ENCODE peak calls at places on chromosomes 7 and 10, in ten cellular contexts. T is NCI-H748 treated with DMSO at 0.1 percent for 48 hours, G is left cardiac atrium, M is foreskin fibroblast, N is Caki2, C is iris pigment epithelial cell, V is AG20443, P is AG04450, L is T follicular helper cell, Q is skeletal muscle cell. W is an unnamed sample.
A peak's percentile ranks its signal among the peaks of the same experiment; 100 is the strongest.

GRCh38 chr7:152479595-152479994 is 43.8 kb upstream of the KMT2C start:
- DNase-seq in T (no peak), G (no peak), M (no peak), N (no peak), C (no peak), V (no peak), P (no peak), L (no peak), Q (no peak), W (no peak)

GRCh38 chr7:4808565-4808964 is 33.1 kb downstream of the AP5Z1 start:
- DNase-seq in T (no peak), G (no peak), M (no peak), N (no peak), C (no peak), V (no peak), P (no peak), L (no peak), Q (no peak), W (no peak)

GRCh38 chr10:60937784-60938654 is 6.0 kb downstream of the RHOBTB1 start:
- DNase-seq in T (no peak), G (no peak), M (peak; percentile 56), N (peak; percentile 65), C (peak; percentile 89), V (peak; percentile 28), P (no peak), L (no peak), Q (no peak), W (no peak)

GRCh38 chr10:121088524-121088923 is 237.4 kb downstream of the WDR11 start:
- DNase-seq in T (peak; percentile 5), G (no peak), M (no peak), N (peak; percentile 21), C (peak; percentile 3), V (no peak), P (no peak), L (no peak), Q (no peak), W (no peak)

GRCh38 chr7:64887756-64888508 is 15.1 kb upstream of the ZNF273 start:
- DNase-seq in T (no peak), G (peak; percentile 55), M (no peak), N (no peak), C (no peak), V (peak; percentile 17), P (no peak), L (no peak), Q (no peak), W (no peak)

GRCh38 chr7:156515911-156516790 is 124.4 kb upstream of the RNF32 start:
- DNase-seq in T (no peak), G (no peak), M (no peak), N (no peak), C (no peak), V (no peak), P (no peak), L (no peak), Q (no peak), W (no peak)

GRCh38 chr7:490461-491291 is 29.0 kb downstream of the PDGFA start:
- DNase-seq in T (no peak), G (no peak), M (no peak), N (no peak), C (no peak), V (no peak), P (no peak), L (no peak), Q (peak; percentile 53), W (no peak)

GRCh38 chr10:83212632-83213349 is 926.5 kb upstream of the GHITM start:
- DNase-seq in T (no peak), G (no peak), M (peak; percentile 1), N (no peak), C (no peak), V (no peak), P (no peak), L (no peak), Q (peak; percentile 20), W (no peak)

GRCh38 chr10:101110856-101111523 is 20.1 kb upstream of the TLX1 start:
- DNase-seq in T (no peak), G (no peak), M (no peak), N (no peak), C (no peak), V (no peak), P (no peak), L (no peak), Q (no peak), W (no peak)

GRCh38 chr10:103193820-103194529 is 903 bp upstream of the NT5C2 start:
- DNase-seq in T (no peak), G (no peak), M (no peak), N (no peak), C (peak; percentile 30), V (peak; percentile 22), P (no peak), L (no peak), Q (no peak), W (no peak)

GRCh38 chr10:5491477-5491876 is 7.9 kb downstream of the CALML5 start:
- DNase-seq in T (no peak), G (no peak), M (no peak), N (no peak), C (no peak), V (no peak), P (no peak), L (no peak), Q (no peak), W (no peak)

GRCh38 chr10:128982179-128982915 is 484.7 kb upstream of the MGMT start:
- DNase-seq in T (no peak), G (no peak), M (no peak), N (no peak), C (no peak), V (no peak), P (no peak), L (no peak), Q (no peak), W (no peak)

GRCh38 chr7:43296306-43296705 is 183.9 kb downstream of the HECW1 start:
- DNase-seq in T (no peak), G (no peak), M (peak; percentile 47), N (no peak), C (no peak), V (no peak), P (peak; percentile 27), L (no peak), Q (peak; percentile 54), W (no peak)

GRCh38 chr7:112951070-112951469 is 135.6 kb downstream of the GPR85 start:
- DNase-seq in T (no peak), G (no peak), M (no peak), N (no peak), C (no peak), V (no peak), P (no peak), L (no peak), Q (no peak), W (no peak)

GRCh38 chr10:70820976-70821750 is 5.4 kb downstream of the SGPL1 start:
- DNase-seq in T (no peak), G (no peak), M (no peak), N (no peak), C (no peak), V (no peak), P (no peak), L (no peak), Q (no peak), W (no peak)

GRCh38 chr10:102799691-102800435 is 37.4 kb downstream of the CYP17A1 start:
- DNase-seq in T (no peak), G (peak; percentile 74), M (no peak), N (no peak), C (peak; percentile 17), V (no peak), P (no peak), L (no peak), Q (no peak), W (no peak)

GRCh38 chr7:129401968-129402860 is 32.0 kb upstream of the STRIP2 start:
- DNase-seq in T (no peak), G (no peak), M (no peak), N (peak; percentile 19), C (no peak), V (no peak), P (no peak), L (no peak), Q (no peak), W (no peak)

GRCh38 chr10:62475531-62475930 is 101.4 kb downstream of the ZNF365 start:
- DNase-seq in T (no peak), G (no peak), M (peak; percentile 36), N (no peak), C (no peak), V (peak; percentile 15), P (no peak), L (no peak), Q (no peak), W (no peak)

GRCh38 chr10:129777687-129778086 is 186.4 kb downstream of the EBF3 start:
- DNase-seq in T (no peak), G (no peak), M (no peak), N (no peak), C (no peak), V (no peak), P (no peak), L (no peak), Q (no peak), W (no peak)

GRCh38 chr10:131943021-131943814 is 38.5 kb downstream of the BNIP3 start:
- DNase-seq in T (no peak), G (no peak), M (no peak), N (no peak), C (peak; percentile 35), V (peak; percentile 31), P (no peak), L (no peak), Q (no peak), W (no peak)

GRCh38 chr10:73648975-73649829 is 6.6 kb downstream of the SYNPO2L start:
- DNase-seq in T (no peak), G (no peak), M (no peak), N (no peak), C (no peak), V (no peak), P (no peak), L (no peak), Q (no peak), W (no peak)

GRCh38 chr10:14578060-14578952 is 196.4 kb downstream of the FAM107B start:
- DNase-seq in T (no peak), G (peak; percentile 65), M (peak; percentile 50), N (peak; percentile 92), C (peak; percentile 68), V (no peak), P (no peak), L (no peak), Q (no peak), W (no peak)

GRCh38 chr10:69438531-69439349 is 12.5 kb upstream of the TSPAN15 start:
- DNase-seq in T (no peak), G (no peak), M (peak; percentile 29), N (peak; percentile 81), C (peak; percentile 47), V (peak; percentile 45), P (no peak), L (no peak), Q (no peak), W (no peak)

GRCh38 chr10:70684841-70685457 is 12.6 kb downstream of the ADAMTS14 start:
- DNase-seq in T (no peak), G (no peak), M (no peak), N (no peak), C (no peak), V (no peak), P (no peak), L (no peak), Q (no peak), W (no peak)

GRCh38 chr7:10798044-10798443 is 175.6 kb upstream of the PHF14 start:
- DNase-seq in T (no peak), G (no peak), M (no peak), N (no peak), C (no peak), V (no peak), P (no peak), L (no peak), Q (no peak), W (no peak)

GRCh38 chr10:118209215-118209614 is 132.9 kb downstream of the FAM204A start:
- DNase-seq in T (no peak), G (no peak), M (no peak), N (no peak), C (no peak), V (no peak), P (no peak), L (no peak), Q (no peak), W (no peak)

GRCh38 chr10:18340496-18341051 is 200.3 kb downstream of the CACNB2 start:
- DNase-seq in T (no peak), G (peak; percentile 44), M (peak; percentile 3), N (no peak), C (peak; percentile 5), V (peak; percentile 42), P (peak; percentile 23), L (no peak), Q (no peak), W (no peak)

GRCh38 chr10:118792501-118792900 is 37.7 kb upstream of the CACUL1 start:
- DNase-seq in T (no peak), G (no peak), M (no peak), N (no peak), C (peak; percentile 25), V (peak; percentile 68), P (no peak), L (no peak), Q (no peak), W (no peak)

W was measured in activated T-cell treated with anti-CD3 and anti-CD28 coated beads for 4 hours.